ENCODE peak calls at places on chromosomes 6 and 20, in five cellular contexts. F is choroid plexus epithelial cell; S is stimulated activated naive B cell treated with anti-CD40 and anti-IgM and Interleukin-4, amounts not matched to agents 10 μg/mL and 1 μg/mL and 100 μg/mL, for 72 hours; U is A172; G is left cardiac atrium. B is an unnamed sample.

GRCh38 chr6:108846628-108847027 is 1.6 kb upstream of the ARMC2 start:
- DNase-seq in F (no peak), S (no peak), U (no peak), G (no peak), B (no peak)

GRCh38 chr6:39821739-39822532 is 29.8 kb downstream of the DAAM2 start:
- DNase-seq in F (no peak), S (no peak), U (no peak), G (peak), B (no peak)

GRCh38 chr6:36920049-36920448 is 34.3 kb downstream of the C6orf89 start:
- DNase-seq in F (no peak), S (no peak), U (no peak), G (no peak), B (no peak)

GRCh38 chr6:27178860-27179259 is 68.6 kb upstream of the PRSS16 start:
- DNase-seq in F (no peak), S (no peak), U (no peak), G (no peak), B (no peak)

GRCh38 chr20:40633123-40633850 is 55.7 kb downstream of the MAFB start:
- DNase-seq in F (no peak), S (no peak), U (no peak), G (no peak), B (no peak)

GRCh38 chr6:109342564-109342963 is 39.7 kb downstream of the CD164 start:
- DNase-seq in F (no peak), S (no peak), U (no peak), G (no peak), B (no peak)

GRCh38 chr6:166911248-166911677 is 45.1 kb downstream of the RNASET2 start:
- DNase-seq in F (no peak), S (no peak), U (no peak), G (no peak), B (no peak)

GRCh38 chr6:15462717-15463525 is 199.9 kb downstream of the DTNBP1 start:
- DNase-seq in F (peak), S (no peak), U (peak), G (no peak), B (no peak)

GRCh38 chr6:168695701-168696100 is 254.7 kb downstream of the SMOC2 start:
- DNase-seq in F (no peak), S (no peak), U (no peak), G (no peak), B (no peak)

GRCh38 chr20:57022306-57022705 is 244.1 kb downstream of the BMP7 start:
- DNase-seq in F (no peak), S (no peak), U (no peak), G (no peak), B (no peak)

GRCh38 chr6:157761331-157761921 is 61.6 kb upstream of the SNX9 start:
- DNase-seq in F (peak), S (peak), U (peak), G (no peak), B (peak)

GRCh38 chr6:158589371-158589770 is 29.5 kb downstream of the TMEM181 start:
- DNase-seq in F (no peak), S (no peak), U (no peak), G (no peak), B (no peak)

GRCh38 chr6:71157350-71157749 is 131.3 kb upstream of the OGFRL1 start:
- DNase-seq in F (no peak), S (no peak), U (no peak), G (no peak), B (no peak)